ENCODE peak calls at places on chromosomes 1 and 21, in nine cellular contexts. One of them, this sample, is unnamed.

GRCh38 chr1:77370588-77371306 is 88.9 kb downstream of the AK5 start:
- DNase-seq in retinal pigment epithelial cell: peak; percentile 60
- DNase-seq in cardiac fibroblast: peak; percentile 64
- DNase-seq in spleen: no peak
- DNase-seq in astrocyte of the spinal cord: peak; percentile 97
- DNase-seq in Caco-2: no peak
- DNase-seq in fibroblast of mammary gland: peak; percentile 91
- DNase-seq in left lung: no peak
- DNase-seq in psoas muscle: no peak
- DNase-seq in this sample: peak; percentile 88

GRCh38 chr1:55589656-55590297 is 374.6 kb upstream of the USP24 start:
- DNase-seq in astrocyte of the spinal cord: peak; percentile 37
- DNase-seq in left lung: no peak
- DNase-seq in retinal pigment epithelial cell: no peak
- DNase-seq in fibroblast of mammary gland: peak; percentile 66
- DNase-seq in spleen: no peak
- DNase-seq in cardiac fibroblast: peak; percentile 76
- DNase-seq in psoas muscle: peak; percentile 32
- DNase-seq in Caco-2: no peak
- DNase-seq in this sample: no peak

GRCh38 chr1:57252597-57253306 is 171.1 kb downstream of the DAB1 start:
- DNase-seq in spleen: no peak
- DNase-seq in cardiac fibroblast: no peak
- DNase-seq in psoas muscle: no peak
- DNase-seq in astrocyte of the spinal cord: no peak
- DNase-seq in retinal pigment epithelial cell: no peak
- DNase-seq in Caco-2: no peak
- DNase-seq in fibroblast of mammary gland: peak; percentile 4
- DNase-seq in left lung: no peak
- DNase-seq in this sample: no peak

GRCh38 chr1:114510235-114511047 is 562 bp downstream of the TRIM33 start:
- DNase-seq in retinal pigment epithelial cell: no peak
- DNase-seq in fibroblast of mammary gland: peak; percentile 12
- DNase-seq in left lung: peak; percentile 90
- DNase-seq in psoas muscle: peak; percentile 34
- DNase-seq in cardiac fibroblast: peak; percentile 21
- DNase-seq in astrocyte of the spinal cord: peak; percentile 25
- DNase-seq in spleen: no peak
- DNase-seq in Caco-2: peak; percentile 35
- DNase-seq in this sample: no peak

GRCh38 chr1:115312752-115313151 is 25.3 kb downstream of the NGF start:
- DNase-seq in left lung: no peak
- DNase-seq in retinal pigment epithelial cell: no peak
- DNase-seq in psoas muscle: no peak
- DNase-seq in cardiac fibroblast: no peak
- DNase-seq in spleen: no peak
- DNase-seq in astrocyte of the spinal cord: no peak
- DNase-seq in Caco-2: no peak
- DNase-seq in fibroblast of mammary gland: no peak
- DNase-seq in this sample: no peak

GRCh38 chr1:119631086-119631432 is 17.0 kb downstream of the ZNF697 start:
- DNase-seq in spleen: no peak
- DNase-seq in cardiac fibroblast: no peak
- DNase-seq in Caco-2: no peak
- DNase-seq in psoas muscle: no peak
- DNase-seq in retinal pigment epithelial cell: no peak
- DNase-seq in astrocyte of the spinal cord: no peak
- DNase-seq in left lung: no peak
- DNase-seq in fibroblast of mammary gland: no peak
- DNase-seq in this sample: no peak

GRCh38 chr1:246215505-246215893 is 291.6 kb downstream of the SMYD3 start:
- DNase-seq in astrocyte of the spinal cord: no peak
- DNase-seq in fibroblast of mammary gland: no peak
- DNase-seq in psoas muscle: no peak
- DNase-seq in retinal pigment epithelial cell: no peak
- DNase-seq in left lung: no peak
- DNase-seq in cardiac fibroblast: no peak
- DNase-seq in spleen: no peak
- DNase-seq in Caco-2: no peak
- DNase-seq in this sample: no peak

GRCh38 chr1:67647036-67647798 is 37.8 kb upstream of the GADD45A start:
- DNase-seq in Caco-2: no peak
- DNase-seq in retinal pigment epithelial cell: no peak
- DNase-seq in psoas muscle: no peak
- DNase-seq in spleen: no peak
- DNase-seq in left lung: no peak
- DNase-seq in fibroblast of mammary gland: peak; percentile 66
- DNase-seq in astrocyte of the spinal cord: peak; percentile 22
- DNase-seq in cardiac fibroblast: peak; percentile 81
- DNase-seq in this sample: no peak

GRCh38 chr1:110187139-110187890 is 22.8 kb upstream of the KCNC4 start:
- DNase-seq in astrocyte of the spinal cord: no peak
- DNase-seq in fibroblast of mammary gland: no peak
- DNase-seq in psoas muscle: no peak
- DNase-seq in retinal pigment epithelial cell: no peak
- DNase-seq in spleen: no peak
- DNase-seq in cardiac fibroblast: peak; percentile 47
- DNase-seq in left lung: no peak
- DNase-seq in Caco-2: no peak
- DNase-seq in this sample: no peak

GRCh38 chr21:29800051-29800450 is 139.7 kb downstream of the GRIK1 start:
- DNase-seq in spleen: no peak
- DNase-seq in fibroblast of mammary gland: no peak
- DNase-seq in left lung: no peak
- DNase-seq in retinal pigment epithelial cell: no peak
- DNase-seq in astrocyte of the spinal cord: no peak
- DNase-seq in psoas muscle: no peak
- DNase-seq in cardiac fibroblast: no peak
- DNase-seq in Caco-2: no peak
- DNase-seq in this sample: no peak

GRCh38 chr1:201026234-201026633 is 2.7 kb upstream of the KIF21B start:
- DNase-seq in Caco-2: no peak
- DNase-seq in fibroblast of mammary gland: no peak
- DNase-seq in retinal pigment epithelial cell: no peak
- DNase-seq in left lung: no peak
- DNase-seq in spleen: no peak
- DNase-seq in astrocyte of the spinal cord: no peak
- DNase-seq in cardiac fibroblast: no peak
- DNase-seq in psoas muscle: no peak
- DNase-seq in this sample: no peak

GRCh38 chr1:157403203-157403602 is 149.1 kb downstream of the FCRL5 start:
- DNase-seq in Caco-2: peak; percentile 51
- DNase-seq in psoas muscle: no peak
- DNase-seq in fibroblast of mammary gland: no peak
- DNase-seq in retinal pigment epithelial cell: no peak
- DNase-seq in cardiac fibroblast: peak; percentile 4
- DNase-seq in astrocyte of the spinal cord: peak; percentile 9
- DNase-seq in left lung: no peak
- DNase-seq in spleen: no peak
- DNase-seq in this sample: no peak

GRCh38 chr1:79663916-79664315 is 657.4 kb upstream of the ADGRL4 start:
- DNase-seq in psoas muscle: no peak
- DNase-seq in Caco-2: no peak
- DNase-seq in spleen: no peak
- DNase-seq in fibroblast of mammary gland: no peak
- DNase-seq in retinal pigment epithelial cell: no peak
- DNase-seq in cardiac fibroblast: peak; percentile 7
- DNase-seq in left lung: no peak
- DNase-seq in astrocyte of the spinal cord: peak; percentile 7
- DNase-seq in this sample: no peak

GRCh38 chr1:210239295-210240155 is 6.9 kb downstream of the SERTAD4 start:
- DNase-seq in psoas muscle: no peak
- DNase-seq in Caco-2: peak; percentile 49
- DNase-seq in fibroblast of mammary gland: peak; percentile 88
- DNase-seq in spleen: no peak
- DNase-seq in retinal pigment epithelial cell: no peak
- DNase-seq in cardiac fibroblast: peak; percentile 77
- DNase-seq in astrocyte of the spinal cord: peak; percentile 92
- DNase-seq in left lung: no peak
- DNase-seq in this sample: peak; percentile 42

GRCh38 chr1:12088607-12089006 is 25.5 kb downstream of the TNFRSF8 start:
- DNase-seq in psoas muscle: no peak
- DNase-seq in retinal pigment epithelial cell: no peak
- DNase-seq in spleen: peak; percentile 89
- DNase-seq in Caco-2: no peak
- DNase-seq in fibroblast of mammary gland: no peak
- DNase-seq in left lung: no peak
- DNase-seq in astrocyte of the spinal cord: no peak
- DNase-seq in cardiac fibroblast: no peak
- DNase-seq in this sample: no peak

GRCh38 chr21:42039911-42040351 is 29.8 kb upstream of the ZBTB21 start:
- DNase-seq in spleen: peak; percentile 67
- DNase-seq in psoas muscle: peak; percentile 44
- DNase-seq in left lung: peak; percentile 67
- DNase-seq in Caco-2: no peak
- DNase-seq in retinal pigment epithelial cell: no peak
- DNase-seq in fibroblast of mammary gland: peak; percentile 91
- DNase-seq in astrocyte of the spinal cord: no peak
- DNase-seq in cardiac fibroblast: peak; percentile 71
- DNase-seq in this sample: no peak

GRCh38 chr1:6783221-6783620 is 2.0 kb upstream of the CAMTA1 start:
- DNase-seq in fibroblast of mammary gland: no peak
- DNase-seq in astrocyte of the spinal cord: no peak
- DNase-seq in spleen: no peak
- DNase-seq in psoas muscle: no peak
- DNase-seq in cardiac fibroblast: no peak
- DNase-seq in left lung: no peak
- DNase-seq in retinal pigment epithelial cell: no peak
- DNase-seq in Caco-2: no peak
- DNase-seq in this sample: no peak

GRCh38 chr1:150484431-150484830 is 2.8 kb upstream of the TARS2 start:
- DNase-seq in cardiac fibroblast: no peak
- DNase-seq in left lung: no peak
- DNase-seq in spleen: no peak
- DNase-seq in astrocyte of the spinal cord: no peak
- DNase-seq in Caco-2: no peak
- DNase-seq in retinal pigment epithelial cell: peak; percentile 91
- DNase-seq in fibroblast of mammary gland: peak; percentile 63
- DNase-seq in psoas muscle: no peak
- DNase-seq in this sample: no peak

GRCh38 chr1:41340655-41341364 is 20.4 kb upstream of the FOXO6 start:
- DNase-seq in fibroblast of mammary gland: no peak
- DNase-seq in psoas muscle: no peak
- DNase-seq in spleen: no peak
- DNase-seq in astrocyte of the spinal cord: no peak
- DNase-seq in retinal pigment epithelial cell: no peak
- DNase-seq in Caco-2: no peak
- DNase-seq in left lung: no peak
- DNase-seq in cardiac fibroblast: no peak
- DNase-seq in this sample: no peak

GRCh38 chr21:17270234-17270633 is 242.6 kb upstream of the CXADR start:
- DNase-seq in Caco-2: no peak
- DNase-seq in left lung: no peak
- DNase-seq in cardiac fibroblast: peak; percentile 80
- DNase-seq in fibroblast of mammary gland: peak; percentile 72
- DNase-seq in spleen: no peak
- DNase-seq in astrocyte of the spinal cord: peak; percentile 74
- DNase-seq in psoas muscle: peak; percentile 25
- DNase-seq in retinal pigment epithelial cell: peak; percentile 12
- DNase-seq in this sample: peak; percentile 7
- TF ChIP-seq CTCF in Caco-2: peak; percentile 50
- TF ChIP-seq CTCF in left lung: peak; percentile 45
- TF ChIP-seq CTCF in cardiac fibroblast: peak; percentile 18
- TF ChIP-seq CTCF in fibroblast of mammary gland: peak; percentile 49
- TF ChIP-seq CTCF in spleen: no peak
- TF ChIP-seq CTCF in astrocyte of the spinal cord: no peak
- TF ChIP-seq CTCF in psoas muscle: peak; percentile 58
- TF ChIP-seq CTCF in retinal pigment epithelial cell: peak; percentile 35
- TF ChIP-seq CTCF in this sample: peak; percentile 45

GRCh38 chr1:3610165-3610822 is 1.0 kb downstream of the MEGF6 start:
- DNase-seq in astrocyte of the spinal cord: no peak
- DNase-seq in psoas muscle: no peak
- DNase-seq in Caco-2: no peak
- DNase-seq in retinal pigment epithelial cell: no peak
- DNase-seq in cardiac fibroblast: peak; percentile 46
- DNase-seq in fibroblast of mammary gland: peak; percentile 21
- DNase-seq in spleen: no peak
- DNase-seq in left lung: no peak
- DNase-seq in this sample: no peak

GRCh38 chr1:3611170-3612019 is at the start of gene MEGF6:
- DNase-seq in fibroblast of mammary gland: no peak
- DNase-seq in retinal pigment epithelial cell: peak; percentile 30
- DNase-seq in Caco-2: peak; percentile 94
- DNase-seq in astrocyte of the spinal cord: peak; percentile 19
- DNase-seq in left lung: peak; percentile 95
- DNase-seq in spleen: peak; percentile 86
- DNase-seq in cardiac fibroblast: peak; percentile 66
- DNase-seq in psoas muscle: peak; percentile 69
- DNase-seq in this sample: no peak

GRCh38 chr1:3609769-3610157 is 1.5 kb downstream of the MEGF6 start:
- DNase-seq in fibroblast of mammary gland: no peak
- DNase-seq in astrocyte of the spinal cord: no peak
- DNase-seq in retinal pigment epithelial cell: no peak
- DNase-seq in psoas muscle: no peak
- DNase-seq in spleen: no peak
- DNase-seq in Caco-2: no peak
- DNase-seq in cardiac fibroblast: no peak
- DNase-seq in left lung: no peak
- DNase-seq in this sample: no peak

GRCh38 chr1:3612123-3612522 is 815 bp upstream of the MEGF6 start:
- DNase-seq in spleen: no peak
- DNase-seq in psoas muscle: no peak
- DNase-seq in cardiac fibroblast: no peak
- DNase-seq in left lung: no peak
- DNase-seq in Caco-2: no peak
- DNase-seq in retinal pigment epithelial cell: no peak
- DNase-seq in astrocyte of the spinal cord: no peak
- DNase-seq in fibroblast of mammary gland: no peak
- DNase-seq in this sample: no peak

GRCh38 chr1:3610823-3611169 is 512 bp downstream of the MEGF6 start:
- DNase-seq in retinal pigment epithelial cell: no peak
- DNase-seq in fibroblast of mammary gland: no peak
- DNase-seq in astrocyte of the spinal cord: no peak
- DNase-seq in left lung: no peak
- DNase-seq in cardiac fibroblast: no peak
- DNase-seq in spleen: no peak
- DNase-seq in psoas muscle: no peak
- DNase-seq in Caco-2: no peak
- DNase-seq in this sample: no peak
- H3K4me3 ChIP-seq in retinal pigment epithelial cell: peak overlapping the region; percentile 48
- H3K4me3 ChIP-seq in fibroblast of mammary gland: no peak overlapping the region
- H3K4me3 ChIP-seq in astrocyte of the spinal cord: no peak overlapping the region
- H3K4me3 ChIP-seq in left lung: peak overlapping the region; percentile 57
- H3K4me3 ChIP-seq in cardiac fibroblast: peak overlapping the region; percentile 22
- H3K4me3 ChIP-seq in spleen: peak overlapping the region; percentile 45
- H3K4me3 ChIP-seq in psoas muscle: peak overlapping the region; percentile 63
- H3K4me3 ChIP-seq in Caco-2: peak overlapping the region; percentile 65
- H3K4me3 ChIP-seq in this sample: no peak overlapping the region

GRCh38 chr1:197156692-197157091 is 10.2 kb upstream of the ASPM start:
- DNase-seq in astrocyte of the spinal cord: no peak
- DNase-seq in cardiac fibroblast: no peak
- DNase-seq in fibroblast of mammary gland: no peak
- DNase-seq in psoas muscle: no peak
- DNase-seq in left lung: no peak
- DNase-seq in Caco-2: no peak
- DNase-seq in spleen: no peak
- DNase-seq in retinal pigment epithelial cell: no peak
- DNase-seq in this sample: no peak
- TF ChIP-seq CTCF in astrocyte of the spinal cord: peak; percentile 24
- TF ChIP-seq CTCF in cardiac fibroblast: no peak
- TF ChIP-seq CTCF in fibroblast of mammary gland: peak; percentile 20
- TF ChIP-seq CTCF in psoas muscle: no peak
- TF ChIP-seq CTCF in left lung: no peak
- TF ChIP-seq CTCF in Caco-2: no peak
- TF ChIP-seq CTCF in spleen: no peak
- TF ChIP-seq CTCF in retinal pigment epithelial cell: peak; percentile 38
- TF ChIP-seq CTCF in this sample: peak; percentile 45

GRCh38 chr1:35894183-35894582 is 11.2 kb downstream of the AGO1 start:
- DNase-seq in cardiac fibroblast: peak; percentile 63
- DNase-seq in fibroblast of mammary gland: peak; percentile 19
- DNase-seq in retinal pigment epithelial cell: no peak
- DNase-seq in Caco-2: no peak
- DNase-seq in psoas muscle: peak; percentile 28
- DNase-seq in spleen: peak; percentile 83
- DNase-seq in left lung: no peak
- DNase-seq in astrocyte of the spinal cord: peak; percentile 33
- DNase-seq in this sample: no peak
- H3K4me3 ChIP-seq in cardiac fibroblast: no peak overlapping the region
- H3K4me3 ChIP-seq in fibroblast of mammary gland: no peak overlapping the region
- H3K4me3 ChIP-seq in retinal pigment epithelial cell: no peak overlapping the region
- H3K4me3 ChIP-seq in Caco-2: no peak overlapping the region
- H3K4me3 ChIP-seq in psoas muscle: no peak overlapping the region
- H3K4me3 ChIP-seq in spleen: no peak overlapping the region
- H3K4me3 ChIP-seq in left lung: no peak overlapping the region
- H3K4me3 ChIP-seq in astrocyte of the spinal cord: no peak overlapping the region
- H3K4me3 ChIP-seq in this sample: no peak overlapping the region